ENCODE peak calls at places on chromosomes 1 and 21, in nine cellular contexts. E is lung, M is endothelial cell of umbilical vein, O is omental fat pad, T is neural crest cell, Q is GM12865, W is cardiac muscle cell, I is RWPE1, C is AG04449. X is an unnamed sample.

GRCh38 chr1:1678581-1679380 is 13.8 kb downstream of the SLC35E2B start:
- DNase-seq in Q (peak), E (no peak), T (no peak), W (peak), I (no peak), O (no peak), M (no peak), C (no peak), X (no peak)

GRCh38 chr1:115771847-115772457 is 3.4 kb upstream of the CASQ2 start:
- DNase-seq in O (no peak), W (peak), E (peak), C (peak), M (peak), T (peak), I (peak), Q (peak), X (peak)

GRCh38 chr1:237879195-237879594 is 11.5 kb downstream of the ZP4 start:
- DNase-seq in Q (no peak), M (no peak), O (no peak), C (no peak), W (no peak), T (no peak), I (peak), E (no peak), X (peak)

GRCh38 chr1:7478797-7479499 is 292.1 kb upstream of the VAMP3 start:
- DNase-seq in C (peak), Q (peak), O (no peak), I (no peak), W (no peak), M (no peak), E (peak), T (no peak), X (peak)

GRCh38 chr21:38740131-38740530 is 65.6 kb upstream of the ETS2 start:
- DNase-seq in E (no peak), I (no peak), W (no peak), M (no peak), T (no peak), O (no peak), Q (no peak), C (no peak), X (no peak)

GRCh38 chr1:10901894-10902805 is 105.7 kb upstream of the CASZ1 start:
- DNase-seq in W (no peak), E (no peak), Q (no peak), M (no peak), T (no peak), C (no peak), O (no peak), I (no peak), X (no peak)

GRCh38 chr1:167258858-167259257 is 38.2 kb downstream of the POU2F1 start:
- DNase-seq in W (no peak), T (no peak), I (no peak), M (no peak), E (no peak), Q (no peak), O (no peak), C (no peak), X (no peak)

GRCh38 chr1:221101792-221102191 is 222.5 kb downstream of the HLX start:
- DNase-seq in M (no peak), C (peak), I (no peak), E (no peak), W (no peak), T (no peak), O (no peak), Q (no peak), X (no peak)

GRCh38 chr21:36661511-36662309 is 37.2 kb upstream of the SIM2 start:
- DNase-seq in C (no peak), I (peak), E (no peak), T (peak), W (peak), O (no peak), Q (no peak), M (peak), X (peak)

GRCh38 chr1:76500111-76500510 is 367.2 kb upstream of the ST6GALNAC5 start:
- DNase-seq in T (no peak), O (no peak), I (no peak), W (no peak), E (no peak), C (no peak), Q (no peak), M (no peak), X (no peak)

GRCh38 chr1:212556822-212557549 is 51.6 kb upstream of the ATF3 start:
- DNase-seq in I (no peak), Q (no peak), C (no peak), O (no peak), E (no peak), M (no peak), T (no peak), W (no peak), X (no peak)

GRCh38 chr1:75632350-75632949 is 21.5 kb upstream of the SLC44A5 start:
- DNase-seq in O (no peak), E (no peak), M (peak), C (no peak), I (peak), Q (peak), W (peak), T (peak), X (peak)

GRCh38 chr1:53754484-53755312 is 15.7 kb upstream of the GLIS1 start:
- DNase-seq in C (no peak), T (peak), Q (peak), O (no peak), E (no peak), M (peak), I (no peak), W (peak), X (peak)

GRCh38 chr1:20139776-20140612 is 871 bp downstream of the PLA2G2F start:
- DNase-seq in M (no peak), C (no peak), E (no peak), Q (no peak), O (no peak), W (no peak), I (no peak), T (no peak), X (no peak)

GRCh38 chr1:19988269-19989006 is 9.0 kb upstream of the PLA2G2A start:
- DNase-seq in T (no peak), O (no peak), I (no peak), W (no peak), E (no peak), Q (no peak), M (no peak), C (no peak), X (no peak)

GRCh38 chr1:160951443-160952128 is 3.0 kb downstream of the ITLN2 start:
- DNase-seq in C (no peak), O (peak), T (peak), I (peak), Q (peak), E (peak), M (peak), W (peak), X (peak)

GRCh38 chr1:61253059-61253735 is 170.8 kb downstream of the NFIA start:
- DNase-seq in E (peak), M (peak), I (peak), W (peak), T (no peak), Q (peak), O (no peak), C (no peak), X (peak)

GRCh38 chr1:85027242-85027983 is 20.9 kb downstream of the MCOLN3 start:
- DNase-seq in W (peak), I (no peak), C (no peak), E (no peak), M (no peak), T (no peak), Q (peak), O (no peak), X (peak)
- TF ChIP-seq CTCF in W (peak), I (no peak), C (no peak), E (no peak), M (no peak), T (no peak), Q (peak), O (no peak), X (peak)

DNA sequence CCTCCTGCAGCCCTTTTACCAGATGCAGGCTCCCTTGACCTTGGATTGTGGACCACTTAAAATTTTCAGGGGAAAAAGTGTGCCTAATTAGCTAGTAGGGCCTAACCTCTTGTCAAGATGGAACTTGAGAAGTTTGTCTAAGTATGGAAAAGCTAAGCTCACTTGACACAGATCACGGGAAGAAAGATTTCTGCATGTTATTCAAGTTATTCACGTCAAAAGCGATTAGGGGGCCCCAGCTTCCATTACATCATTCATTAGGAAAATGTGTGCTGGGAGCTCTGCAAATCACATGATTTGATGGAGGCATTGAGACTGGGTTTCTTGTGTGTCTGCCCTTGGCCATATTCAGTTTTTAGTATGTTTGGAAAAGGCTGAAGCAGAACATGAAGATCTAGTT is 15.4 kb upstream of the POGZ start:
- DNase-seq in M (no peak), T (no peak), C (no peak), W (no peak), O (no peak), I (no peak), E (no peak), Q (no peak), X (no peak)
- TF ChIP-seq CTCF in M (no peak), T (no peak), C (no peak), W (no peak), O (no peak), I (no peak), E (no peak), Q (no peak), X (no peak)

GRCh38 chr1:27603962-27604578 is at the start of gene AHDC1:
- DNase-seq in O (peak), E (peak), I (peak), T (peak), W (peak), Q (peak), C (peak), M (peak), X (peak)
- TF ChIP-seq CTCF in O (no peak), E (no peak), I (no peak), T (no peak), W (no peak), Q (no peak), C (no peak), M (no peak), X (no peak)

GRCh38 chr1:246280551-246280950 is 226.5 kb downstream of the SMYD3 start:
- DNase-seq in M (peak), Q (peak), C (no peak), W (peak), T (no peak), I (no peak), E (no peak), O (no peak), X (peak)
- TF ChIP-seq CTCF in M (no peak), Q (peak), C (peak), W (peak), T (peak), I (no peak), E (peak), O (no peak), X (peak)